ENCODE peak calls at places on chromosomes 7 and 10, in five cellular contexts. V, U, T, D and C are unnamed samples.
A peak's percentile ranks its signal among the peaks of the same experiment; 100 is the strongest.

GRCh38 chr7:39465055-39465929 is 100.9 kb upstream of the YAE1 start:
- DNase-seq in V (peak; percentile 50), D (no peak), T (peak; percentile 17), U (no peak), C (no peak)

GRCh38 chr7:80883188-80884025 is 35.4 kb downstream of the SEMA3C start:
- DNase-seq in T (no peak), D (no peak), V (no peak), U (no peak), C (no peak)

GRCh38 chr10:29734980-29735627 is 100.3 kb upstream of the SVIL start:
- DNase-seq in T (no peak), D (no peak), U (peak; percentile 81), V (peak; percentile 66), C (peak; percentile 34)

GRCh38 chr7:78090616-78091015 is 292.0 kb downstream of the PHTF2 start:
- DNase-seq in V (no peak), T (no peak), U (no peak), D (no peak), C (no peak)

GRCh38 chr7:157577061-157577460 is 240.3 kb downstream of the DNAJB6 start:
- DNase-seq in V (no peak), D (no peak), T (no peak), U (no peak), C (no peak)

GRCh38 chr7:134375206-134375605 is 58.5 kb upstream of the SLC35B4 start:
- DNase-seq in U (no peak), V (no peak), D (no peak), T (no peak), C (no peak)

GRCh38 chr10:92965314-92965713 is 95.3 kb upstream of the CYP26C1 start:
- DNase-seq in V (no peak), U (no peak), T (no peak), D (no peak), C (no peak)

GRCh38 chr7:29485376-29486190 is 78.1 kb upstream of the PRR15 start:
- DNase-seq in D (no peak), V (no peak), U (no peak), T (no peak), C (peak; percentile 66)

GRCh38 chr7:30503273-30504212 is 1.1 kb downstream of the GGCT start:
- DNase-seq in U (no peak), T (no peak), D (no peak), V (no peak), C (no peak)

GRCh38 chr7:96303686-96304443 is 18.0 kb downstream of the SLC25A13 start:
- DNase-seq in U (no peak), D (no peak), T (no peak), V (no peak), C (no peak)
- H3K27ac ChIP-seq in U (no peak overlapping the region), D (no peak overlapping the region), T (no peak overlapping the region), V (no peak overlapping the region), C (no peak overlapping the region)

GRCh38 chr10:113006656-113007342 is 56.8 kb downstream of the TCF7L2 start:
- DNase-seq in V (no peak), U (no peak), T (no peak), D (no peak), C (no peak)
- H3K27ac ChIP-seq in V (no peak overlapping the region), U (peak overlapping the region; percentile 54), T (no peak overlapping the region), D (no peak overlapping the region), C (no peak overlapping the region)

GRCh38 chr10:60141916-60142559 is 235.7 kb upstream of the CCDC6 start:
- DNase-seq in D (no peak), T (no peak), V (no peak), U (no peak), C (no peak)
- H3K27ac ChIP-seq in D (no peak overlapping the region), T (no peak overlapping the region), V (peak overlapping the region; percentile 90), U (peak overlapping the region; percentile 90), C (no peak overlapping the region)

GRCh38 chr7:24932389-24932788 is 47.6 kb downstream of the OSBPL3 start:
- DNase-seq in D (no peak), V (no peak), U (no peak), T (no peak), C (no peak)
- H3K27ac ChIP-seq in D (peak overlapping the region; percentile 29), V (no peak overlapping the region), U (peak overlapping the region; percentile 48), T (peak overlapping the region; percentile 16), C (no peak overlapping the region)

GRCh38 chr7:74478671-74479065 is 25.0 kb downstream of the GTF2IRD1 start:
- DNase-seq in D (no peak), U (no peak), V (no peak), T (no peak), C (no peak)
- H3K27ac ChIP-seq in D (peak overlapping the region; percentile 88), U (peak overlapping the region; percentile 98), V (peak overlapping the region; percentile 81), T (no peak overlapping the region), C (peak overlapping the region; percentile 51)

GRCh38 chr7:6242561-6242960 is 29.9 kb downstream of the CYTH3 start:
- DNase-seq in D (no peak), U (no peak), V (no peak), T (no peak), C (no peak)
- H3K27ac ChIP-seq in D (no peak overlapping the region), U (no peak overlapping the region), V (no peak overlapping the region), T (no peak overlapping the region), C (no peak overlapping the region)